ENCODE peak calls at places on chromosome 17, in four cellular contexts. M is GM12864, N is cardiac fibroblast, V is naive B cell. Z is an unnamed sample.

GRCh38 chr17:75602644-75603043 is 15.0 kb downstream of the MYO15B start:
- DNase-seq in M (no peak), N (no peak), V (no peak), Z (no peak)

GRCh38 chr17:50763716-50764450 is 3.4 kb downstream of the ANKRD40CL start:
- DNase-seq in M (no peak), N (no peak), V (no peak), Z (no peak)

GRCh38 chr17:41967141-41967920 is 736 bp downstream of the CNP start:
- DNase-seq in M (no peak), N (peak), V (no peak), Z (no peak)

GRCh38 chr17:49910858-49911204 is 58.2 kb upstream of the DLX4 start:
- DNase-seq in M (no peak), N (no peak), V (no peak), Z (no peak)

GRCh38 chr17:17913695-17914332 is 58.4 kb downstream of the TOM1L2 start:
- DNase-seq in M (no peak), N (peak), V (no peak), Z (peak)

GRCh38 chr17:47423406-47424295 is 99.9 kb downstream of the EFCAB13 start:
- DNase-seq in M (no peak), N (peak), V (peak), Z (no peak)

GRCh38 chr17:47708312-47708863 is 14.4 kb downstream of the TBKBP1 start:
- DNase-seq in M (no peak), N (no peak), V (no peak), Z (no peak)

GRCh38 chr17:81368623-81369022 is 26.6 kb upstream of the BAHCC1 start:
- DNase-seq in M (no peak), N (no peak), V (no peak), Z (no peak)

GRCh38 chr17:8012996-8013640 is 10.7 kb downstream of the GUCY2D start:
- DNase-seq in M (no peak), N (no peak), V (peak), Z (no peak)

GRCh38 chr17:41340934-41341861 is 9.4 kb downstream of the KRT33A start:
- DNase-seq in M (peak), N (no peak), V (no peak), Z (no peak)

GRCh38 chr17:16991349-16992009 is 19.6 kb upstream of the TNFRSF13B start:
- DNase-seq in M (no peak), N (peak), V (peak), Z (peak)

GRCh38 chr17:74680941-74681340 is 31.8 kb downstream of the CD300LF start:
- DNase-seq in M (no peak), N (no peak), V (no peak), Z (no peak)

GRCh38 chr17:9676742-9677387 is 31.5 kb downstream of the USP43 start:
- DNase-seq in M (peak), N (peak), V (no peak), Z (peak)

GRCh38 chr17:44362964-44363612 is 565 bp downstream of the FAM171A2 start:
- DNase-seq in M (no peak), N (no peak), V (no peak), Z (peak)

GRCh38 chr17:9729034-9729650 is 62.2 kb downstream of the DHRS7C start:
- DNase-seq in M (peak), N (peak), V (peak), Z (peak)

GRCh38 chr17:47895254-47895855 is 681 bp upstream of the SP2 start:
- DNase-seq in M (no peak), N (peak), V (no peak), Z (no peak)

GRCh38 chr17:78315355-78316114 is 44.3 kb downstream of the SOCS3 start:
- DNase-seq in M (no peak), N (peak), V (no peak), Z (peak)

GRCh38 chr17:78409191-78409621 is 30.8 kb downstream of the PGS1 start:
- DNase-seq in M (no peak), N (no peak), V (no peak), Z (no peak)

GRCh38 chr17:50060951-50061712 is 5.2 kb downstream of the ITGA3 start:
- DNase-seq in M (no peak), N (peak), V (no peak), Z (peak)

GRCh38 chr17:77204531-77204930 is 63.8 kb downstream of the SEC14L1 start:
- DNase-seq in M (no peak), N (no peak), V (no peak), Z (no peak)

GRCh38 chr17:1398900-1399299 is 1.1 kb downstream of the YWHAE start:
- DNase-seq in M (no peak), N (peak), V (peak), Z (peak)

GRCh38 chr17:68461122-68461539 is 3.8 kb upstream of the WIPI1 start:
- DNase-seq in M (no peak), N (no peak), V (no peak), Z (no peak)

GRCh38 chr17:33868899-33869298 is 386.2 kb upstream of the CCL2 start:
- DNase-seq in M (no peak), N (no peak), V (no peak), Z (no peak)

GRCh38 chr17:64278614-64279013 is 15.6 kb upstream of the TEX2 start:
- DNase-seq in M (no peak), N (peak), V (no peak), Z (no peak)

GRCh38 chr17:27466748-27467375 is 10.6 kb downstream of the KSR1 start:
- DNase-seq in M (peak), N (no peak), V (no peak), Z (no peak)

GRCh38 chr17:75209061-75209460 is 3.6 kb downstream of the NUP85 start:
- DNase-seq in M (no peak), N (no peak), V (no peak), Z (no peak)

GRCh38 chr17:73902416-73903181 is 258.4 kb upstream of the SDK2 start:
- DNase-seq in M (no peak), N (no peak), V (no peak), Z (no peak)

GRCh38 chr17:29565643-29566472 is 979 bp downstream of the ABHD15 start:
- DNase-seq in M (no peak), N (no peak), V (peak), Z (no peak)

Z was measured in astrocyte of the spinal cord.